ENCODE peak calls at places on chromosomes 16 and 17, in six cellular contexts. J is tibial nerve, P is body of pancreas, N is fibroblast of mammary gland, U is Peyer's patch, D is GM12865. B is an unnamed sample.

GRCh38 chr16:5001571-5001970 is 32.2 kb downstream of the NAGPA start:
- DNase-seq in J (no peak), P (no peak), N (no peak), U (no peak), D (no peak), B (no peak)

GRCh38 chr16:82641336-82641984 is 14.7 kb downstream of the CDH13 start:
- DNase-seq in J (no peak), P (no peak), N (peak; percentile 59), U (no peak), D (peak; percentile 55), B (no peak)

GRCh38 chr17:64388961-64389565 is 1.6 kb downstream of the PECAM1 start:
- DNase-seq in J (no peak), P (no peak), N (no peak), U (no peak), D (no peak), B (no peak)

GRCh38 chr16:5820472-5820871 is 722.9 kb upstream of the EEF2KMT start:
- DNase-seq in J (no peak), P (no peak), N (no peak), U (no peak), D (no peak), B (no peak)

GRCh38 chr17:45677770-45678169 is 106.3 kb upstream of the CRHR1 start:
- DNase-seq in J (no peak), P (no peak), N (peak; percentile 26), U (no peak), D (no peak), B (no peak)

GRCh38 chr17:81066771-81067315 is 31.9 kb downstream of the BAIAP2 start:
- DNase-seq in J (no peak), P (no peak), N (no peak), U (no peak), D (no peak), B (no peak)

GRCh38 chr16:85291302-85292148 is 179.3 kb upstream of the CIBAR2 start:
- DNase-seq in J (peak; percentile 52), P (no peak), N (no peak), U (peak; percentile 74), D (no peak), B (peak; percentile 82)

GRCh38 chr16:80671281-80671849 is 130.6 kb downstream of the DYNLRB2 start:
- DNase-seq in J (no peak), P (no peak), N (no peak), U (no peak), D (peak; percentile 57), B (no peak)

GRCh38 chr17:81484195-81484979 is 28.2 kb downstream of the ACTG1 start:
- DNase-seq in J (peak; percentile 82), P (peak; percentile 92), N (peak; percentile 70), U (peak; percentile 91), D (peak; percentile 93), B (peak; percentile 92)

GRCh38 chr16:68264128-68265077 is at the start of gene SLC7A6:
- DNase-seq in J (peak; percentile 62), P (peak; percentile 65), N (peak; percentile 64), U (peak; percentile 85), D (peak; percentile 92), B (peak; percentile 89)

GRCh38 chr17:15233022-15233805 is 31.9 kb downstream of the PMP22 start:
- DNase-seq in J (no peak), P (no peak), N (peak; percentile 89), U (no peak), D (no peak), B (no peak)

GRCh38 chr16:87850009-87851006 is 19.0 kb downstream of the SLC7A5 start:
- DNase-seq in J (no peak), P (peak; percentile 76), N (peak; percentile 41), U (peak; percentile 81), D (peak; percentile 73), B (peak; percentile 84)

GRCh38 chr17:78075545-78075944 is 53.0 kb downstream of the TMC6 start:
- DNase-seq in J (no peak), P (no peak), N (no peak), U (no peak), D (no peak), B (no peak)

GRCh38 chr17:46917041-46917440 is 5.9 kb upstream of the GOSR2 start:
- DNase-seq in J (no peak), P (no peak), N (no peak), U (no peak), D (no peak), B (no peak)

GRCh38 chr16:57325458-57325857 is 33.1 kb upstream of the CCL22 start:
- DNase-seq in J (no peak), P (no peak), N (peak; percentile 29), U (no peak), D (no peak), B (no peak)

GRCh38 chr16:30567160-30567990 is 4.1 kb downstream of the ZNF688 start:
- DNase-seq in J (no peak), P (no peak), N (peak; percentile 16), U (no peak), D (peak; percentile 69), B (no peak)

DNA sequence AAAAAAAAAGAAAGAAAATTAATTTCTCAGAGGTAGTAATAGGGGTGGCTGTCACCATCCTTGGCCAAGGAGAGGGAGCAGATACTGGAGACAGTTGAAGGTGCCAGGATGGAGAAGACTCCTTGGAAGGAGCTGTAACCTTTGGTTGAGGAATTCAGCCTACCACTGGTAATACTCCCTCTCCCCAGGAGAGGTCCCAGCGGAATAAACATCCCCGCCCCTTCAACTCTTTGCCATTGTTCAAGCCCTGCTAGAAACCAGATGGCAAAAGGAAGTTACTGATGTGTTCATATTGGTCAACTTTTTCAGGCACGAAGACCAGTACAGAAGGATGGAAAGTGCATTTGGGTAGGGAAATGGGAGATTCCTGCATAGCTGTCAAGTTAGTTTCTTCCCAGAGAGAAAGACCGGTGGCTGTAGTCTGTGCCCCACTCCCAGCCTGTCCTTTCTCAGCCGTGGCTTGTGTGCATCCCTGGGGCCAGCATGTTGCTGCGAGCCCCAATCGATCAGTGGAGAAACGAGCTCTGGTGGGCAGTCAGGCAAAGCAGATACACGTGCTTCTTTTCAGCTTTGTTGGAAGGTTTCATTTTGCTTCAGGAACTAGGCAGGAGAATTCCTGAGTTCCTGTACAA is 612.1 kb downstream of the MAF start:
- DNase-seq in J (no peak), P (no peak), N (no peak), U (no peak), D (no peak), B (no peak)
- TF ChIP-seq CTCF in J (no peak), P (no peak), N (no peak), U (no peak), D (no peak), B (peak; percentile 32)

GRCh38 chr16:10668322-10669045 is 26.2 kb downstream of the TEKT5 start:
- DNase-seq in J (no peak), P (peak; percentile 14), N (peak; percentile 23), U (no peak), D (peak; percentile 41), B (peak; percentile 26)
- TF ChIP-seq CTCF in J (peak; percentile 18), P (peak; percentile 18), N (peak; percentile 59), U (peak; percentile 23), D (peak; percentile 65), B (peak; percentile 33)

DNA sequence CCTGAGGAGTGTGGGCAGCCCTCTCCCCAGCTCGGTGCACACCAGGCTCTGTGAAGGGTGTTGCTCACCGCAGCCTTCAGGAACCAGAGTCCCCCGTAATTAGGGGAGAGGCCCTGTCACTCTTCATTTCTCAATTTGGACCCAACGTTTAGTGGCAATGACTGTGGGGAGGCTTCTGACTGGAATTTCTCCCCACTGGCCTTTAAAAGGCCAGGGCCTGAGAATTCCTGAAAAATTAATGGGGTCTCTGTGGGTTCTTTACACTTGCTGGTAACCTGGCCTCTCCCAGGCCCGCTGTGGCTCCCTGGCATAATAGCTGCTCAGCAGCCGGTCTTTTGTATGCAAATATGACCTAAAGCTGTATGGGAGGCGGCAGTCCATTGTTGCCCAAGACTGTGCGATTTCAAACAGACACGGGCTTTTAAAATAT is 209.7 kb downstream of the MSI2 start:
- DNase-seq in J (no peak), P (no peak), N (no peak), U (no peak), D (no peak), B (no peak)
- TF ChIP-seq CTCF in J (no peak), P (no peak), N (no peak), U (no peak), D (no peak), B (no peak)

DNA sequence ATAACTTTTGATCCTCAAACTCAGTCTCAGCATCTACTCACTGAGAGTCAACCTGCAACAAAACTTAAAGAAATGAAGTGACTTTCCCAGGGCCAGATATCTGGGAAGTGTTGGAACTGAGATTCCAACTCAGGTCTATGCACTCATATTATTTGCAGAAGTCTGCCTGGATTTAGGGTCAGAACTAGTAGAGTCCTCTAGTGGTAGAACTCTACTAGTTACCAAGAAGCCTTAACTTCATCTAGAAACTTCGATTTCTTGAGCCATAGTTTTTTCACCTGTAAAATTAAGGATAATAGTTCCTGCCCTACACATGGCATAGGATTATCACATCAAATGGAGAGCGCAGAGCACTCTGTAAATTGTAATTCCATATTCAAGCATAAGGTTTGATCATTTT is 23.4 kb upstream of the KRT24 start:
- DNase-seq in J (no peak), P (no peak), N (peak; percentile 25), U (no peak), D (peak; percentile 2), B (no peak)
- TF ChIP-seq CTCF in J (peak; percentile 22), P (no peak), N (peak; percentile 43), U (peak; percentile 19), D (peak; percentile 7), B (no peak)

DNA sequence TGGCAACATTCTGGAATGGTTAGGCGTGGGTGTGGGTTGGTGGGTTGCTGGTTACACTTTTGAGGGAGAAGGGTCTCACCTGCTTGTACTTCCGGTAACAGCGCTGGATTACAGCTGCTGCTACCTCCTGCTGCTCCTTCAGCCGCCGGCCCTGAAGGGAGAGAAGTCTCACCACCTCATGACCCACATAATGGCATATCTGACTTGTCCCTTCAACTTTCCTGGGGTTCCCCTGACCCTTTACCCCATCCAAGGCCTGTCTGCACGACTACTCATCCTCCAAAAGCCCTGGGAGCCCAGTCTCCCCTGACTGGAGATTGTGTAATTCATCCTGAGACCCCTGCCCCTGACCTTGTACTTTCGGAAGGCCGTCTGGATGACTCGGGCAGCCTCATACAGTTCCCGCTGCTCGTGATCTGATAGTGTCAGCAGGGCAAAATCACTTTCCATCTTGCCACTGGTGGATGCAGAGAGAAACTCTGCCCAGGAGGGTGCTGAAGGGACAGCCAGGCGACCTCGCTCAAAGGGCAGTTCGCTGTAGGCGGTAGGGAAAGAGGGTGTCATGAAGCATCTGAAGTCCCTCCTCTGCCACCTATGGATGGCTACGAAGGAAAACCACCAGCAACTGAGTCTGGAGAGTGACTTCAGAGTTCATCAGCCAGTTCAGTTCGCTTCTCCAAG is 2.1 kb upstream of the SPAG7 start:
- DNase-seq in J (no peak), P (no peak), N (peak; percentile 53), U (no peak), D (no peak), B (no peak)
- TF ChIP-seq CTCF in J (no peak), P (no peak), N (no peak), U (no peak), D (no peak), B (no peak)